ENCODE peak calls at places on chromosome 21, in seven cellular contexts. K is naive thymus-derived CD4-positive, alpha-beta T cell; P is renal cortical epithelial cell; H is A172; J is NCI-H460; F is activated T-cell treated with anti-CD3 and anti-CD28 coated beads for 1 hour; Z is small intestine. W is an unnamed sample.
A peak's percentile ranks its signal among the peaks of the same experiment; 100 is the strongest.

GRCh38 chr21:44498965-44499560 is 40.9 kb downstream of the KRTAP10-1 start:
- DNase-seq in H (no peak), Z (peak; percentile 47), P (no peak), K (no peak), F (no peak), J (no peak), W (no peak)

GRCh38 chr21:45573452-45574035 is 31.3 kb upstream of the SLC19A1 start:
- DNase-seq in F (no peak), H (no peak), K (no peak), J (no peak), P (no peak), Z (no peak), W (no peak)

GRCh38 chr21:25911730-25912401 is 177.1 kb downstream of the GABPA start:
- DNase-seq in J (no peak), H (no peak), K (no peak), F (no peak), P (no peak), Z (peak; percentile 68), W (no peak)

GRCh38 chr21:42362700-42363099 is 3.6 kb downstream of the TFF1 start:
- DNase-seq in J (no peak), K (no peak), F (no peak), H (no peak), Z (no peak), P (no peak), W (no peak)

GRCh38 chr21:35467536-35467935 is 418.4 kb upstream of the RUNX1 start:
- DNase-seq in P (no peak), J (no peak), K (no peak), H (no peak), F (no peak), Z (no peak), W (no peak)

GRCh38 chr21:44354775-44355771 is 1.7 kb downstream of the TRPM2 start:
- DNase-seq in K (no peak), Z (no peak), P (no peak), H (no peak), F (no peak), J (no peak), W (no peak)

GRCh38 chr21:24727803-24728425 is 879.4 kb downstream of the MRPL39 start:
- DNase-seq in K (no peak), P (peak; percentile 51), F (no peak), J (no peak), Z (no peak), H (no peak), W (no peak)

GRCh38 chr21:14382486-14382834 is 486 bp downstream of the HSPA13 start:
- DNase-seq in K (no peak), H (no peak), Z (no peak), P (peak; percentile 16), F (no peak), J (peak; percentile 39), W (no peak)

GRCh38 chr21:44531606-44532128 is 8.3 kb downstream of the KRTAP10-1 start:
- DNase-seq in P (no peak), Z (no peak), H (no peak), J (no peak), K (no peak), F (no peak), W (no peak)

GRCh38 chr21:25934771-25935224 is 200.0 kb downstream of the GABPA start:
- DNase-seq in H (peak; percentile 97), Z (no peak), F (no peak), P (peak; percentile 95), K (no peak), J (peak; percentile 47), W (no peak)

GRCh38 chr21:45262041-45262581 is 25.6 kb downstream of the POFUT2 start:
- DNase-seq in P (no peak), K (no peak), Z (peak; percentile 76), H (no peak), J (no peak), F (no peak), W (no peak)

GRCh38 chr21:31566061-31566460 is 93.4 kb upstream of the SOD1 start:
- DNase-seq in Z (no peak), P (no peak), H (peak; percentile 32), F (no peak), J (no peak), K (no peak), W (no peak)

GRCh38 chr21:38712076-38712475 is 93.7 kb upstream of the ETS2 start:
- DNase-seq in P (peak; percentile 60), J (peak; percentile 8), F (no peak), H (peak; percentile 67), Z (peak; percentile 67), K (no peak), W (no peak)

GRCh38 chr21:35637431-35637830 is 422.9 kb downstream of the SETD4 start:
- DNase-seq in H (peak; percentile 68), K (no peak), P (no peak), Z (no peak), J (no peak), F (no peak), W (no peak)